ENCODE peak calls at places on chromosomes 7 and 10, in six cellular contexts. P, R, O, H, C and Q are unnamed samples.
A peak's percentile ranks its signal among the peaks of the same experiment; 100 is the strongest.

GRCh38 chr7:1823376-1824150 is 153.5 kb downstream of the ELFN1 start:
- DNase-seq in P (no peak), R (no peak), O (no peak), H (no peak), C (peak; percentile 65), Q (no peak)

GRCh38 chr7:155000795-155001194 is 2.1 kb downstream of the PAXIP1 start:
- DNase-seq in P (peak; percentile 22), R (no peak), O (no peak), H (no peak), C (no peak), Q (no peak)

GRCh38 chr10:65861249-65861648 is 1064.6 kb upstream of the LRRTM3 start:
- DNase-seq in P (no peak), R (no peak), O (no peak), H (peak; percentile 88), C (no peak), Q (no peak)

GRCh38 chr7:90655566-90655965 is 59.4 kb downstream of the CDK14 start:
- DNase-seq in P (no peak), R (no peak), O (no peak), H (no peak), C (no peak), Q (no peak)

GRCh38 chr7:16925609-16926008 is 43.8 kb upstream of the AGR3 start:
- DNase-seq in P (no peak), R (no peak), O (no peak), H (no peak), C (no peak), Q (no peak)

GRCh38 chr7:34191766-34192550 is 286.6 kb downstream of the BMPER start:
- DNase-seq in P (no peak), R (no peak), O (no peak), H (no peak), C (peak; percentile 10), Q (no peak)

GRCh38 chr10:3782099-3782455 is 2.9 kb downstream of the KLF6 start:
- DNase-seq in P (no peak), R (no peak), O (no peak), H (no peak), C (no peak), Q (no peak)

GRCh38 chr7:131424219-131424822 is 96.6 kb downstream of the MKLN1 start:
- DNase-seq in P (no peak), R (no peak), O (no peak), H (peak; percentile 13), C (no peak), Q (no peak)

GRCh38 chr7:28041508-28042314 is 138.9 kb downstream of the JAZF1 start:
- DNase-seq in P (no peak), R (no peak), O (no peak), H (no peak), C (peak; percentile 29), Q (no peak)

GRCh38 chr7:115707684-115708341 is 322.8 kb downstream of the TFEC start:
- DNase-seq in P (no peak), R (no peak), O (no peak), H (peak; percentile 3), C (no peak), Q (no peak)

GRCh38 chr7:4689668-4690067 is 7.6 kb downstream of the FOXK1 start:
- DNase-seq in P (no peak), R (no peak), O (no peak), H (no peak), C (no peak), Q (no peak)

GRCh38 chr10:127003032-127003685 is 97.9 kb downstream of the DOCK1 start:
- DNase-seq in P (no peak), R (no peak), O (no peak), H (no peak), C (no peak), Q (no peak)

GRCh38 chr10:68553138-68553537 is 7.0 kb upstream of the TET1 start:
- DNase-seq in P (no peak), R (no peak), O (no peak), H (peak; percentile 87), C (no peak), Q (no peak)

GRCh38 chr10:63236113-63236935 is 103.2 kb downstream of the NRBF2 start:
- DNase-seq in P (no peak), R (no peak), O (no peak), H (peak; percentile 41), C (peak; percentile 80), Q (no peak)

GRCh38 chr7:25831901-25832411 is 320.0 kb upstream of the NFE2L3 start:
- DNase-seq in P (no peak), R (no peak), O (no peak), H (no peak), C (no peak), Q (no peak)

GRCh38 chr10:86263907-86264306 is 102.7 kb downstream of the GRID1 start:
- DNase-seq in P (no peak), R (peak; percentile 21), O (no peak), H (no peak), C (peak; percentile 55), Q (no peak)

GRCh38 chr10:129725890-129726631 is 238.0 kb downstream of the EBF3 start:
- DNase-seq in P (no peak), R (peak; percentile 34), O (no peak), H (no peak), C (peak; percentile 55), Q (peak; percentile 21)

GRCh38 chr10:126252884-126253612 is 135.2 kb downstream of the ADAM12 start:
- DNase-seq in P (no peak), R (no peak), O (no peak), H (no peak), C (peak; percentile 92), Q (no peak)

GRCh38 chr7:5417106-5418071 is 6.2 kb downstream of the TNRC18 start:
- DNase-seq in P (no peak), R (no peak), O (no peak), H (peak; percentile 92), C (peak; percentile 43), Q (peak; percentile 57)

GRCh38 chr10:132311338-132311939 is 3.7 kb upstream of the STK32C start:
- DNase-seq in P (no peak), R (no peak), O (no peak), H (peak; percentile 92), C (no peak), Q (no peak)

GRCh38 chr10:95279042-95279820 is 11.6 kb downstream of the PDLIM1 start:
- DNase-seq in P (no peak), R (no peak), O (no peak), H (no peak), C (peak; percentile 85), Q (no peak)

GRCh38 chr7:17917842-17918241 is 22.5 kb downstream of the SNX13 start:
- DNase-seq in P (no peak), R (no peak), O (no peak), H (no peak), C (no peak), Q (no peak)

GRCh38 chr10:124640538-124641231 is 103.5 kb downstream of the FAM53B start:
- DNase-seq in P (no peak), R (no peak), O (peak; percentile 48), H (no peak), C (no peak), Q (no peak)

GRCh38 chr7:3415730-3416366 is 114.8 kb downstream of the SDK1 start:
- DNase-seq in P (no peak), R (no peak), O (no peak), H (no peak), C (no peak), Q (no peak)

GRCh38 chr7:43112088-43112940 is at the start of gene HECW1:
- DNase-seq in P (no peak), R (no peak), O (peak; percentile 14), H (peak; percentile 50), C (no peak), Q (no peak)

DNA sequence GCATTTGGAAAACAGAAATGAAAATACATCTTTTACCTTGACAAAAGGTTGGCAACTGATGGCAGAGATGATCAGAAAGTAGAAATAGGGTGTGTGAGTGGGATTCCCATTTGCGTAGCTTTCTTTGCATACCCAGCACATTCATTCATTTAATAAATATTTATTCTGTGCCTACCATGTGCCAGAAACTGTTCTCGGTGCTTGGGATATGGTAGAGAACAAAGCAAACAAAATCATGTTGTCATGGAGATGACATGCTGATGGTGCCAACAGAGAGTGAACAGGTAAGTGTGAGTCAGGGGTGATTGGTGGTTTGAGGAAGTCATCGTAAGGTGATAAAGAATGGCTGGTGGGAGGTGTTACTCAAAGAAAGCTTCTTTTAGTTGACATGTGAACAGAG is 45.4 kb downstream of the CACNB2 start:
- DNase-seq in P (no peak), R (no peak), O (no peak), H (no peak), C (no peak), Q (no peak)
- H3K27ac ChIP-seq in P (no peak overlapping the region), R (no peak overlapping the region), O (no peak overlapping the region), H (no peak overlapping the region), C (no peak overlapping the region), Q (no peak overlapping the region)

DNA sequence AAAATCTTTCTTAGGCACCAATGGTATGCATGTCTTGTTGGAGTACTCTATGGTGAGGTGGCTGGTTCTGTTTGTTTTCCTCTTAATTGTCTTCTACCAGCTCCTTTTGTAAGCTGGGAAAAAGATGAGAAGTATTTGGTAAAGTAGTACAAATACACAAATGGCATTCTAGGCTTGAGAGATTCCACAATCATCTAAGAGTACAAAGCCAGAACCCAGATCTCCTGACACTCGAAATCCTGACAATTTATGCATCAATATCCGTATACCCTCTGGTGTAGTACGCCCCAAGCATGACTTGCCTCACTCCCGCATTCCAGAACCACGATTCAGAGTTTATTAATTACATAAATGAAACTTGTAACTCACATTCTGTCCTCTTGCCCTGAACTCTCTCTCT is 43.5 kb downstream of the CDCA7L start:
- DNase-seq in P (no peak), R (no peak), O (no peak), H (no peak), C (no peak), Q (no peak)
- H3K27ac ChIP-seq in P (no peak overlapping the region), R (no peak overlapping the region), O (no peak overlapping the region), H (no peak overlapping the region), C (peak overlapping the region; percentile 34), Q (no peak overlapping the region)

DNA sequence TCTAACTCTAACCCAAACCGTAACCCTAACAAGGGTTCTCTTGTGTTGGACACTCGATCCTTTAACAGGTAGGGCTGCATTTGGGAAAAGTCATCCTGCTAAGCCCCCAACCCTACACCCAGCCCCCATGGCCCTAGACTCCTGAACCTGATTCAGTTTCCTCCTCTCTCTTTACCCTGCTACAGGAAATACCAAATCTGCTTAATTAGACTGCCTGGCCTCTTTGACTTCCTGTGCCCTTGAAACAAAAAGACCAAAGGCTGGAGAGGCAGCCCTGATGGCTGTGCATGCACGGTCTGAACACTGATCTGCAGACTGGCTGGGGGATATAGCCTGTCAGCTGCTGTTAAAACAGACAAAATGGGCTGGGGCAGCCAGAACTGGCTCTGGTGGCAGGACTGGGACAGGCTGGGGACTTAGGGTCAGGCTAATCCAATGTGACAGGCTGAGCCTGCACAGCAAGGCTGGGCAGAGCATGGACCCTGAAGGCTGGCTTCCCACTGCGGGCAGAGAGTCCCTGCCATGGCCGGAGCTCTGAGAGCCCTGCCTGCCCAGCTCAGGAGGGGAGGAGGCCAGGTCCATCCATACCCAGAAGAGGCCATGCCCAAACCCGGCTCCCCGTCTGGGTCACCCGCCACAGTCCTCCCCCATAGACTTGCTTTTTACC is 51.0 kb upstream of the MSMB start:
- DNase-seq in P (no peak), R (no peak), O (no peak), H (peak; percentile 44), C (no peak), Q (no peak)
- H3K27ac ChIP-seq in P (no peak overlapping the region), R (no peak overlapping the region), O (no peak overlapping the region), H (no peak overlapping the region), C (no peak overlapping the region), Q (no peak overlapping the region)

DNA sequence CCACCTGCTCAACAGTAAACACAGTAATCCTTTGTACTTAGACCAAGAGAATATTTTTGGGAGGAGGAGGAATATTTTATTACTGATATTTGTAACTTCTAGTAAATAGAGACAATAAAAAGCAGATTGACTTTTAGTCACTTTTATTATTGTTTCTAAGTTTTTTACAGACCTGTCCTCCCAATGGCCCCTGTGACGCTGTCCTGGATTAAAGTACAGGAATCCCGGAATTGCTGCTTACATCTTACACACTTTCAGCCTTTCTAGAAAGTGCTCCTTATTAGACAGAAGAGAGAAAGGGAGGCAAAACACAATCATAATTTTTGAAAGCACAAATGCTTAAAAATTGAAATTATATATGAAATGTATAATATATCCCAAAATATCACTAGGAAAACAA is 86.4 kb upstream of the PRKG1 start:
- DNase-seq in P (peak; percentile 61), R (no peak), O (no peak), H (no peak), C (no peak), Q (no peak)
- H3K27ac ChIP-seq in P (peak overlapping the region; percentile 48), R (no peak overlapping the region), O (no peak overlapping the region), H (no peak overlapping the region), C (no peak overlapping the region), Q (no peak overlapping the region)